ENCODE peak calls at places on chromosome 11, in eight cellular contexts. One of them, this sample, is unnamed.

GRCh38 chr11:92978226-92979111 is 9.0 kb downstream of the MTNR1B start:
- DNase-seq in ovary: no peak
- DNase-seq in type B pancreatic cell: no peak
- DNase-seq in psoas muscle: no peak
- DNase-seq in A549: no peak
- DNase-seq in WTC11: no peak
- DNase-seq in prostate gland: no peak
- DNase-seq in right atrium auricular region: no peak
- DNase-seq in this sample: no peak

GRCh38 chr11:7513210-7514098 is at the start of gene PPFIBP2:
- DNase-seq in type B pancreatic cell: peak; percentile 87
- DNase-seq in psoas muscle: peak; percentile 86
- DNase-seq in ovary: peak; percentile 90
- DNase-seq in A549: peak; percentile 90
- DNase-seq in right atrium auricular region: peak; percentile 74
- DNase-seq in prostate gland: peak; percentile 94
- DNase-seq in WTC11: peak; percentile 83
- DNase-seq in this sample: peak; percentile 65

GRCh38 chr11:134132808-134133207 is 63.9 kb downstream of the JAM3 start:
- DNase-seq in A549: no peak
- DNase-seq in prostate gland: no peak
- DNase-seq in ovary: no peak
- DNase-seq in psoas muscle: no peak
- DNase-seq in right atrium auricular region: no peak
- DNase-seq in WTC11: no peak
- DNase-seq in type B pancreatic cell: no peak
- DNase-seq in this sample: no peak

GRCh38 chr11:33160147-33160546 is 1.1 kb downstream of the CSTF3 start:
- DNase-seq in psoas muscle: no peak
- DNase-seq in WTC11: no peak
- DNase-seq in right atrium auricular region: no peak
- DNase-seq in type B pancreatic cell: no peak
- DNase-seq in ovary: no peak
- DNase-seq in A549: no peak
- DNase-seq in prostate gland: no peak
- DNase-seq in this sample: peak; percentile 61

GRCh38 chr11:125165111-125165663 is 636 bp downstream of the PKNOX2 start:
- DNase-seq in A549: peak; percentile 21
- DNase-seq in WTC11: peak; percentile 50
- DNase-seq in right atrium auricular region: no peak
- DNase-seq in psoas muscle: peak; percentile 49
- DNase-seq in prostate gland: no peak
- DNase-seq in type B pancreatic cell: no peak
- DNase-seq in ovary: peak; percentile 71
- DNase-seq in this sample: peak; percentile 33

GRCh38 chr11:99240192-99241030 is 219.7 kb downstream of the CNTN5 start:
- DNase-seq in WTC11: no peak
- DNase-seq in type B pancreatic cell: no peak
- DNase-seq in ovary: no peak
- DNase-seq in right atrium auricular region: no peak
- DNase-seq in A549: no peak
- DNase-seq in psoas muscle: no peak
- DNase-seq in prostate gland: no peak
- DNase-seq in this sample: no peak

GRCh38 chr11:119339581-119340334 is 925 bp downstream of the C1QTNF5 start:
- DNase-seq in type B pancreatic cell: peak; percentile 86
- DNase-seq in A549: no peak
- DNase-seq in prostate gland: no peak
- DNase-seq in WTC11: peak; percentile 85
- DNase-seq in ovary: peak; percentile 81
- DNase-seq in right atrium auricular region: no peak
- DNase-seq in psoas muscle: peak; percentile 85
- DNase-seq in this sample: peak; percentile 64

GRCh38 chr11:45089845-45090499 is 56.5 kb upstream of the PRDM11 start:
- DNase-seq in right atrium auricular region: no peak
- DNase-seq in prostate gland: no peak
- DNase-seq in A549: no peak
- DNase-seq in WTC11: peak; percentile 49
- DNase-seq in ovary: no peak
- DNase-seq in type B pancreatic cell: no peak
- DNase-seq in psoas muscle: no peak
- DNase-seq in this sample: peak; percentile 68

GRCh38 chr11:61811831-61812230 is 5.0 kb downstream of the FADS1 start:
- DNase-seq in ovary: no peak
- DNase-seq in prostate gland: no peak
- DNase-seq in WTC11: no peak
- DNase-seq in psoas muscle: no peak
- DNase-seq in right atrium auricular region: no peak
- DNase-seq in type B pancreatic cell: no peak
- DNase-seq in A549: no peak
- DNase-seq in this sample: no peak

GRCh38 chr11:121540627-121541026 is 87.9 kb upstream of the SORL1-AS1 start:
- DNase-seq in WTC11: no peak
- DNase-seq in right atrium auricular region: no peak
- DNase-seq in type B pancreatic cell: no peak
- DNase-seq in psoas muscle: no peak
- DNase-seq in prostate gland: no peak
- DNase-seq in ovary: no peak
- DNase-seq in A549: no peak
- DNase-seq in this sample: no peak

GRCh38 chr11:48123934-48124755 is 92.5 kb upstream of the OR4B1 start:
- DNase-seq in prostate gland: no peak
- DNase-seq in ovary: no peak
- DNase-seq in right atrium auricular region: no peak
- DNase-seq in psoas muscle: no peak
- DNase-seq in A549: no peak
- DNase-seq in WTC11: no peak
- DNase-seq in type B pancreatic cell: no peak
- DNase-seq in this sample: no peak

GRCh38 chr11:13364388-13364787 is 86.8 kb downstream of the BMAL1 start:
- DNase-seq in prostate gland: no peak
- DNase-seq in A549: no peak
- DNase-seq in ovary: no peak
- DNase-seq in WTC11: no peak
- DNase-seq in type B pancreatic cell: no peak
- DNase-seq in psoas muscle: no peak
- DNase-seq in right atrium auricular region: no peak
- DNase-seq in this sample: no peak

GRCh38 chr11:13228569-13228968 is 49.0 kb upstream of the BMAL1 start:
- DNase-seq in A549: no peak
- DNase-seq in WTC11: no peak
- DNase-seq in ovary: no peak
- DNase-seq in right atrium auricular region: no peak
- DNase-seq in type B pancreatic cell: no peak
- DNase-seq in psoas muscle: no peak
- DNase-seq in prostate gland: no peak
- DNase-seq in this sample: no peak

GRCh38 chr11:118622376-118623290 is 15.2 kb downstream of the PHLDB1 start:
- DNase-seq in type B pancreatic cell: no peak
- DNase-seq in right atrium auricular region: no peak
- DNase-seq in prostate gland: peak; percentile 77
- DNase-seq in A549: peak; percentile 38
- DNase-seq in psoas muscle: peak; percentile 72
- DNase-seq in ovary: peak; percentile 45
- DNase-seq in WTC11: no peak
- DNase-seq in this sample: peak; percentile 66

GRCh38 chr11:108115495-108116140 is 5.7 kb upstream of the ACAT1 start:
- DNase-seq in right atrium auricular region: peak; percentile 95
- DNase-seq in prostate gland: peak; percentile 67
- DNase-seq in ovary: peak; percentile 93
- DNase-seq in psoas muscle: peak; percentile 83
- DNase-seq in A549: peak; percentile 24
- DNase-seq in type B pancreatic cell: no peak
- DNase-seq in WTC11: peak; percentile 16
- DNase-seq in this sample: peak; percentile 91

GRCh38 chr11:73308003-73308962 is at the start of gene ARHGEF17:
- DNase-seq in psoas muscle: peak; percentile 74
- DNase-seq in ovary: peak; percentile 85
- DNase-seq in type B pancreatic cell: peak; percentile 84
- DNase-seq in right atrium auricular region: no peak
- DNase-seq in A549: peak; percentile 71
- DNase-seq in WTC11: peak; percentile 72
- DNase-seq in prostate gland: peak; percentile 74
- DNase-seq in this sample: peak; percentile 75

GRCh38 chr11:12244156-12244555 is 133.2 kb upstream of the PARVA start:
- DNase-seq in A549: no peak
- DNase-seq in psoas muscle: no peak
- DNase-seq in prostate gland: no peak
- DNase-seq in type B pancreatic cell: no peak
- DNase-seq in right atrium auricular region: no peak
- DNase-seq in WTC11: no peak
- DNase-seq in ovary: no peak
- DNase-seq in this sample: no peak

GRCh38 chr11:120566176-120566575 is 54.6 kb downstream of the GRIK4 start:
- DNase-seq in WTC11: no peak
- DNase-seq in psoas muscle: no peak
- DNase-seq in A549: no peak
- DNase-seq in right atrium auricular region: no peak
- DNase-seq in type B pancreatic cell: no peak
- DNase-seq in ovary: no peak
- DNase-seq in prostate gland: no peak
- DNase-seq in this sample: peak; percentile 25

GRCh38 chr11:7098235-7098832 is 9.5 kb downstream of the RBMXL2 start:
- DNase-seq in psoas muscle: no peak
- DNase-seq in A549: peak; percentile 35
- DNase-seq in type B pancreatic cell: no peak
- DNase-seq in prostate gland: no peak
- DNase-seq in WTC11: no peak
- DNase-seq in ovary: no peak
- DNase-seq in right atrium auricular region: no peak
- DNase-seq in this sample: peak; percentile 72

GRCh38 chr11:66022401-66023185 is 3.7 kb downstream of the CATSPER1 start:
- DNase-seq in psoas muscle: peak; percentile 81
- DNase-seq in ovary: peak; percentile 84
- DNase-seq in right atrium auricular region: peak; percentile 68
- DNase-seq in type B pancreatic cell: peak; percentile 86
- DNase-seq in prostate gland: peak; percentile 27
- DNase-seq in A549: peak; percentile 82
- DNase-seq in WTC11: peak; percentile 92
- DNase-seq in this sample: peak; percentile 62

GRCh38 chr11:15688351-15688792 is 573.6 kb downstream of the INSC start:
- DNase-seq in A549: no peak
- DNase-seq in prostate gland: no peak
- DNase-seq in type B pancreatic cell: no peak
- DNase-seq in WTC11: no peak
- DNase-seq in right atrium auricular region: peak; percentile 74
- DNase-seq in psoas muscle: peak; percentile 29
- DNase-seq in ovary: no peak
- DNase-seq in this sample: peak; percentile 84

GRCh38 chr11:14443642-14444041 is 56.0 kb downstream of the COPB1 start:
- DNase-seq in type B pancreatic cell: no peak
- DNase-seq in ovary: no peak
- DNase-seq in psoas muscle: no peak
- DNase-seq in WTC11: no peak
- DNase-seq in A549: no peak
- DNase-seq in prostate gland: no peak
- DNase-seq in right atrium auricular region: no peak
- DNase-seq in this sample: peak; percentile 37

DNA sequence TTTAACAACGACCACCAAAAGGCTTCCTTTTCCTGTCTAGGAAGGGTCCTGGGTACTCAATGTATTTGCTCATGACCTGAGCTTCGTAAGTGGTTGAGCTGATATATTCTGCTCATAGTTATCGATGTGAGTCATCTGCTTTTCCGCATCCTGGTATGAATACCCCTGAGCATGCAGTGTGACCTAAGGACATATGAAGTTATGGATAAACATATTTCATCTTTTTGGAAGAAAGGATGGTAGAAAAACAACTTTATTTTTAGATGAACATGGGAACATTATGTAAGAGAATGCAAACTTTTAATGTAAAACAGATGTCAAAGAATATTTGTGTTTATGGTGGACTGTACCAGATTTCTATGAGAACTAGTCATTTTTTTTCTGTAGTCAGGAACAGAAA is 28.4 kb downstream of the TRPC6 start:
- DNase-seq in right atrium auricular region: no peak
- DNase-seq in type B pancreatic cell: no peak
- DNase-seq in prostate gland: no peak
- DNase-seq in psoas muscle: no peak
- DNase-seq in ovary: no peak
- DNase-seq in WTC11: no peak
- DNase-seq in A549: no peak
- DNase-seq in this sample: peak; percentile 3
- TF ChIP-seq CTCF in right atrium auricular region: no peak
- TF ChIP-seq CTCF in type B pancreatic cell: no peak
- TF ChIP-seq CTCF in prostate gland: no peak
- TF ChIP-seq CTCF in psoas muscle: no peak
- TF ChIP-seq CTCF in ovary: no peak
- TF ChIP-seq CTCF in WTC11: no peak
- TF ChIP-seq CTCF in A549: no peak
- TF ChIP-seq CTCF in this sample: no peak

DNA sequence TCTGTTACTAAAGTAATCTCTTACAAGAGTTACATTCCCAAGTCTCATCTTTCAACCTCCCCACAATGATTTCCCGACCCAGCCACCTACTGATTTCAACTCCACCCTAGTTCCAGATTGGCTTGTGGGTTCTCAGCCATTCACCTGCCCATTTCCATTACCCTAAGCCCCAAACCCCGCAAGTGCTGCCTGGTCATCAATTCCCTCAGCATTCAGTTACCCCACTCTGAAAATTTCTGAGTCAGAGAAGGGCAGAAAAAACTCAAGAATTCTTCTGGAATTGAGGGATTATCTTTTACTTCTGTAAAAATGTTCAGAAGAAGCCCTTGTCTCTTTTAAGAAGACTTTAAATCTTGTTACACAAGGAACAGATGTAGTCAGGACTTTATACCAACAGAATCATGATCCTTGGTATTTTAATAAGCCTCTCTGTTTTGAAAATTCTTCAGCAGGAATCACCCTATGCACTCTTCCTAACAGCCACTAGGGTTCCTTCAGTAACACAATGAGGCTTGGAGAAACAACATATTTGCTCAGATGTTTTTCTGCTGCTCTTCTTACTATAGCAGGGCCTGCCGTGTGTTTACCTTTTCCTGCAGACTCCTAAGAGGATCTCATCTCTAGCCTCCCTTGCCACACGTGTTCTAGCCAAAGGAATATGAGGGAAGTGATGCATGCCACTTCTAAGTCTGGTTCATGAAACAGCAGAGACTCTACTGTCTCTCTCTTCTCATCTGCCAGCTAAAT is 29.2 kb upstream of the PAMR1 start:
- DNase-seq in right atrium auricular region: no peak
- DNase-seq in WTC11: no peak
- DNase-seq in type B pancreatic cell: no peak
- DNase-seq in prostate gland: no peak
- DNase-seq in A549: peak; percentile 13
- DNase-seq in ovary: no peak
- DNase-seq in psoas muscle: no peak
- DNase-seq in this sample: peak; percentile 32
- TF ChIP-seq CTCF in right atrium auricular region: no peak
- TF ChIP-seq CTCF in WTC11: peak; percentile 12
- TF ChIP-seq CTCF in type B pancreatic cell: peak; percentile 62
- TF ChIP-seq CTCF in prostate gland: no peak
- TF ChIP-seq CTCF in A549: peak; percentile 10
- TF ChIP-seq CTCF in ovary: no peak
- TF ChIP-seq CTCF in psoas muscle: no peak
- TF ChIP-seq CTCF in this sample: peak; percentile 51

GRCh38 chr11:22878039-22878438 is 17.8 kb upstream of the CCDC179 start:
- DNase-seq in type B pancreatic cell: no peak
- DNase-seq in WTC11: no peak
- DNase-seq in ovary: no peak
- DNase-seq in prostate gland: no peak
- DNase-seq in psoas muscle: no peak
- DNase-seq in A549: no peak
- DNase-seq in right atrium auricular region: no peak
- DNase-seq in this sample: no peak
- TF ChIP-seq CTCF in type B pancreatic cell: no peak
- TF ChIP-seq CTCF in WTC11: no peak
- TF ChIP-seq CTCF in ovary: no peak
- TF ChIP-seq CTCF in prostate gland: no peak
- TF ChIP-seq CTCF in psoas muscle: no peak
- TF ChIP-seq CTCF in A549: no peak
- TF ChIP-seq CTCF in right atrium auricular region: no peak
- TF ChIP-seq CTCF in this sample: no peak

GRCh38 chr11:74611369-74611861 is 19.0 kb downstream of the POLD3 start:
- DNase-seq in prostate gland: no peak
- DNase-seq in WTC11: no peak
- DNase-seq in psoas muscle: no peak
- DNase-seq in right atrium auricular region: no peak
- DNase-seq in type B pancreatic cell: no peak
- DNase-seq in A549: peak; percentile 18
- DNase-seq in ovary: no peak
- DNase-seq in this sample: peak; percentile 86
- TF ChIP-seq CTCF in prostate gland: peak; percentile 35
- TF ChIP-seq CTCF in WTC11: no peak
- TF ChIP-seq CTCF in psoas muscle: peak; percentile 46
- TF ChIP-seq CTCF in right atrium auricular region: peak; percentile 35
- TF ChIP-seq CTCF in type B pancreatic cell: peak; percentile 70
- TF ChIP-seq CTCF in A549: peak; percentile 65
- TF ChIP-seq CTCF in ovary: peak; percentile 41
- TF ChIP-seq CTCF in this sample: peak; percentile 58